ENCODE peak calls at places on chromosomes 6 and 20, in seven cellular contexts. G, Z, Y, N, W, X and M are unnamed samples.

GRCh38 chr6:11236351-11236750 is 3.9 kb upstream of the NEDD9 start:
- DNase-seq in N (no peak), X (no peak), Z (no peak), G (no peak), Y (no peak), W (no peak), M (no peak)

GRCh38 chr6:161254754-161255253 is 19.1 kb downstream of the AGPAT4 start:
- DNase-seq in G (peak; percentile 56), Y (no peak), W (no peak), X (no peak), N (peak; percentile 76), Z (peak; percentile 60), M (peak; percentile 69)

GRCh38 chr6:156828280-156828703 is 51.1 kb downstream of the ARID1B start:
- DNase-seq in N (peak; percentile 67), X (no peak), Y (no peak), Z (peak; percentile 66), W (no peak), G (peak; percentile 68), M (no peak)

GRCh38 chr6:108944707-108945685 is 96.8 kb downstream of the ARMC2 start:
- DNase-seq in G (peak; percentile 97), Y (peak; percentile 53), Z (peak; percentile 75), N (peak; percentile 96), W (no peak), X (peak; percentile 80), M (no peak)

GRCh38 chr6:39189915-39190544 is 39.2 kb downstream of the KCNK5 start:
- DNase-seq in Y (no peak), G (no peak), Z (peak; percentile 61), N (peak; percentile 27), W (peak; percentile 92), X (no peak), M (peak; percentile 46)

GRCh38 chr20:22339091-22339881 is 245.1 kb downstream of the FOXA2 start:
- DNase-seq in N (peak; percentile 81), Y (no peak), X (peak; percentile 39), G (peak; percentile 85), Z (peak; percentile 60), W (peak; percentile 42), M (peak; percentile 55)

GRCh38 chr20:17129089-17129488 is 97.8 kb upstream of the PCSK2 start:
- DNase-seq in W (peak; percentile 4), Y (no peak), Z (no peak), N (no peak), X (no peak), G (no peak), M (no peak)

GRCh38 chr6:106976270-106976669 is 1.7 kb upstream of the CD24 start:
- DNase-seq in W (no peak), G (no peak), Z (no peak), N (no peak), X (no peak), Y (no peak), M (no peak)

GRCh38 chr6:109315331-109316129 is 66.7 kb downstream of the CD164 start:
- DNase-seq in N (no peak), Y (no peak), X (no peak), W (no peak), Z (no peak), G (no peak), M (no peak)

GRCh38 chr6:80382796-80383195 is 276.3 kb downstream of the BCKDHB start:
- DNase-seq in Z (no peak), G (peak; percentile 58), X (no peak), Y (no peak), N (peak; percentile 75), W (no peak), M (peak; percentile 33)

GRCh38 chr6:6746334-6746969 is 157.9 kb downstream of the LY86 start:
- DNase-seq in N (no peak), Y (peak; percentile 42), G (no peak), X (no peak), W (no peak), Z (peak; percentile 78), M (peak; percentile 26)

GRCh38 chr6:119445666-119446622 is 96.4 kb upstream of the MAN1A1 start:
- DNase-seq in W (no peak), Y (no peak), G (peak; percentile 73), X (no peak), Z (no peak), N (peak; percentile 82), M (no peak)

GRCh38 chr6:87714093-87714809 is 12.2 kb upstream of the AKIRIN2 start:
- DNase-seq in Z (no peak), N (peak; percentile 68), Y (no peak), G (peak; percentile 79), W (no peak), X (no peak), M (no peak)

GRCh38 chr6:91304506-91304905 is 717.6 kb upstream of the MAP3K7 start:
- DNase-seq in Z (no peak), W (no peak), X (no peak), Y (no peak), N (no peak), G (no peak), M (no peak)

GRCh38 chr6:105384004-105384403 is 18.9 kb downstream of the PREP start:
- DNase-seq in Y (no peak), N (no peak), X (no peak), Z (no peak), W (no peak), G (no peak), M (no peak)

GRCh38 chr20:50110141-50111047 is 2.6 kb downstream of the UBE2V1 start:
- DNase-seq in X (no peak), W (no peak), Y (no peak), G (peak; percentile 46), Z (peak; percentile 56), N (peak; percentile 61), M (no peak)

GRCh38 chr6:42453649-42454427 is 2.1 kb upstream of the TRERF1 start:
- DNase-seq in G (peak; percentile 29), Y (peak; percentile 48), X (peak; percentile 92), Z (peak; percentile 76), N (peak; percentile 47), W (peak; percentile 50), M (no peak)

GRCh38 chr6:53310751-53311585 is 37.8 kb downstream of the ELOVL5 start:
- DNase-seq in Y (no peak), N (no peak), Z (no peak), G (no peak), X (no peak), W (no peak), M (no peak)

GRCh38 chr6:134398453-134398852 is 80.5 kb upstream of the SGK1 start:
- DNase-seq in Z (peak; percentile 58), W (no peak), G (no peak), Y (no peak), X (no peak), N (no peak), M (no peak)

GRCh38 chr6:82270791-82271392 is 23.3 kb upstream of the IBTK start:
- DNase-seq in X (no peak), G (peak; percentile 60), N (peak; percentile 60), W (no peak), Z (no peak), Y (no peak), M (no peak)

GRCh38 chr20:20780127-20780822 is 67.8 kb upstream of the RALGAPA2 start:
- DNase-seq in G (peak; percentile 8), W (peak; percentile 36), Y (peak; percentile 77), N (peak; percentile 17), Z (peak; percentile 67), X (no peak), M (no peak)

DNA sequence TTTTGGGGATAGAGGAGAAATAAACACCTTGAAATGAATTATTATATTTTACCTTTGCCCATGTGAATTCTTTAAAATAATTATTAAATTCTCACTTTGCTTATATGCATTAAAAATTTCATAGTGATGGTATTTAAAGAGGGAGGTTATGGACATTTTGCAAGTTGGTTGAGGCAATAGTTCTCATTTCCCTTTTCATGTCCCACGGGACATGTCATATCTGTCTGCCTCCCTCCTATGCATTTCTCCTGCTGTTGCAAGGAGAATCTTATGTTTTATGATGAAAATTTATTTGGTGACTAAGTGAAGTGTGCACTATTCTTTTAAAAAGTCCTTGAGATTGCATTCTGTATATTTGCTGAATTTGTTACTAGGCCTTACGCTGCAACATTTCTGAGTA is 67.2 kb downstream of the UTRN start:
- DNase-seq in G (peak; percentile 65), Y (no peak), W (no peak), Z (no peak), N (peak; percentile 66), X (no peak), M (no peak)
- H3K4me3 ChIP-seq in G (no peak overlapping the region), Y (no peak overlapping the region), W (no peak overlapping the region), Z (no peak overlapping the region), N (no peak overlapping the region), X (no peak overlapping the region), M (no peak overlapping the region)

GRCh38 chr6:33320315-33321181 is 3.0 kb upstream of the ZBTB22 start:
- DNase-seq in Y (peak; percentile 69), W (peak; percentile 22), N (peak; percentile 94), X (no peak), G (peak; percentile 93), Z (peak; percentile 95), M (no peak)
- H3K4me3 ChIP-seq in Y (no peak overlapping the region), W (no peak overlapping the region), N (no peak overlapping the region), X (no peak overlapping the region), G (peak overlapping the region; percentile 34), Z (no peak overlapping the region), M (no peak overlapping the region)

GRCh38 chr6:168217880-168218537 is 101.6 kb downstream of the DACT2 start:
- DNase-seq in N (peak; percentile 33), Y (no peak), G (no peak), Z (peak; percentile 23), W (no peak), X (no peak), M (no peak)

GRCh38 chr6:168219804-168220203 is 99.8 kb downstream of the DACT2 start:
- DNase-seq in Z (no peak), X (no peak), G (no peak), N (no peak), W (no peak), Y (no peak), M (no peak)

GRCh38 chr6:168221000-168221399 is 98.6 kb downstream of the DACT2 start:
- DNase-seq in Y (no peak), X (no peak), Z (no peak), N (no peak), W (no peak), G (no peak), M (no peak)

GRCh38 chr6:168217216-168217879 is 102.2 kb downstream of the DACT2 start:
- DNase-seq in G (no peak), W (no peak), Z (no peak), N (no peak), Y (no peak), X (no peak), M (no peak)

GRCh38 chr6:168219167-168219566 is 100.4 kb downstream of the DACT2 start:
- DNase-seq in X (no peak), Z (no peak), W (no peak), Y (peak; percentile 39), N (peak; percentile 91), G (peak; percentile 68), M (no peak)
- H3K4me3 ChIP-seq in X (no peak overlapping the region), Z (no peak overlapping the region), W (no peak overlapping the region), Y (no peak overlapping the region), N (no peak overlapping the region), G (no peak overlapping the region), M (no peak overlapping the region)

GRCh38 chr6:13574571-13575376 is at the start of gene SIRT5:
- DNase-seq in Y (peak; percentile 83), W (peak; percentile 89), Z (peak; percentile 92), G (peak; percentile 78), X (peak; percentile 95), N (peak; percentile 86), M (peak; percentile 80)

GRCh38 chr6:13574149-13574570 is 241 bp upstream of the SIRT5 start:
- DNase-seq in G (peak; percentile 93), Y (peak; percentile 92), N (peak; percentile 94), Z (peak; percentile 94), W (peak; percentile 97), X (peak; percentile 96), M (peak; percentile 96)

GRCh38 chr6:13573669-13574110 is 711 bp upstream of the SIRT5 start:
- DNase-seq in Y (no peak), X (no peak), G (peak; percentile 33), Z (peak; percentile 80), N (peak; percentile 38), W (peak; percentile 30), M (no peak)

GRCh38 chr6:13576017-13576416 is 1.6 kb downstream of the SIRT5 start:
- DNase-seq in X (peak; percentile 10), N (no peak), Z (no peak), G (no peak), Y (no peak), W (no peak), M (no peak)

GRCh38 chr6:13575377-13575775 is 975 bp downstream of the SIRT5 start:
- DNase-seq in X (no peak), W (no peak), G (no peak), N (no peak), Z (no peak), Y (no peak), M (no peak)
- H3K4me3 ChIP-seq in X (peak overlapping the region; percentile 90), W (peak overlapping the region; percentile 58), G (peak overlapping the region; percentile 81), N (peak overlapping the region; percentile 61), Z (peak overlapping the region; percentile 83), Y (peak overlapping the region; percentile 59), M (peak overlapping the region; percentile 87)